ENCODE peak calls at places on chromosomes 6 and 20, in eight cellular contexts. One of them, this sample, is unnamed.

GRCh38 chr6:51301969-51302368 is 483.3 kb downstream of the TFAP2B start:
- DNase-seq in PC-9: no peak
- DNase-seq in naive thymus-derived CD4-positive, alpha-beta T cell: no peak
- DNase-seq in ovary: no peak
- DNase-seq in testis: no peak
- DNase-seq in heart right ventricle: no peak
- DNase-seq in OCI-LY7: no peak
- DNase-seq in Peyer's patch: no peak
- DNase-seq in this sample: no peak

GRCh38 chr6:153780011-153780410 is 259.0 kb upstream of the OPRM1 start:
- DNase-seq in Peyer's patch: no peak
- DNase-seq in testis: no peak
- DNase-seq in PC-9: no peak
- DNase-seq in naive thymus-derived CD4-positive, alpha-beta T cell: no peak
- DNase-seq in ovary: no peak
- DNase-seq in OCI-LY7: no peak
- DNase-seq in heart right ventricle: no peak
- DNase-seq in this sample: no peak

GRCh38 chr6:165663283-165663735 is 268 bp upstream of the PDE10A start:
- DNase-seq in OCI-LY7: no peak
- DNase-seq in PC-9: no peak
- DNase-seq in naive thymus-derived CD4-positive, alpha-beta T cell: no peak
- DNase-seq in Peyer's patch: no peak
- DNase-seq in heart right ventricle: peak
- DNase-seq in testis: no peak
- DNase-seq in ovary: peak
- DNase-seq in this sample: no peak

GRCh38 chr20:23153696-23154341 is 67.7 kb upstream of the CD93 start:
- DNase-seq in testis: no peak
- DNase-seq in PC-9: no peak
- DNase-seq in OCI-LY7: no peak
- DNase-seq in Peyer's patch: peak
- DNase-seq in naive thymus-derived CD4-positive, alpha-beta T cell: no peak
- DNase-seq in heart right ventricle: no peak
- DNase-seq in ovary: no peak
- DNase-seq in this sample: peak

GRCh38 chr6:6981923-6982322 is 125.8 kb upstream of the RREB1 start:
- DNase-seq in Peyer's patch: peak
- DNase-seq in PC-9: peak
- DNase-seq in testis: no peak
- DNase-seq in heart right ventricle: no peak
- DNase-seq in ovary: no peak
- DNase-seq in OCI-LY7: no peak
- DNase-seq in naive thymus-derived CD4-positive, alpha-beta T cell: no peak
- DNase-seq in this sample: no peak

GRCh38 chr6:9896806-9897205 is 518.1 kb downstream of the TFAP2A start:
- DNase-seq in OCI-LY7: no peak
- DNase-seq in naive thymus-derived CD4-positive, alpha-beta T cell: no peak
- DNase-seq in heart right ventricle: no peak
- DNase-seq in testis: no peak
- DNase-seq in ovary: no peak
- DNase-seq in PC-9: no peak
- DNase-seq in Peyer's patch: no peak
- DNase-seq in this sample: no peak

GRCh38 chr20:35344354-35344837 is 52.2 kb upstream of the FAM83C start:
- DNase-seq in heart right ventricle: peak
- DNase-seq in OCI-LY7: no peak
- DNase-seq in Peyer's patch: peak
- DNase-seq in PC-9: peak
- DNase-seq in naive thymus-derived CD4-positive, alpha-beta T cell: no peak
- DNase-seq in testis: no peak
- DNase-seq in ovary: peak
- DNase-seq in this sample: peak

GRCh38 chr6:139996253-139996834 is 621.9 kb upstream of the CITED2 start:
- DNase-seq in Peyer's patch: no peak
- DNase-seq in PC-9: no peak
- DNase-seq in ovary: no peak
- DNase-seq in heart right ventricle: no peak
- DNase-seq in testis: no peak
- DNase-seq in OCI-LY7: peak
- DNase-seq in naive thymus-derived CD4-positive, alpha-beta T cell: no peak
- DNase-seq in this sample: no peak

GRCh38 chr6:33112148-33112547 is 36.4 kb downstream of the HLA-DPB1 start:
- DNase-seq in naive thymus-derived CD4-positive, alpha-beta T cell: peak
- DNase-seq in Peyer's patch: peak
- DNase-seq in OCI-LY7: peak
- DNase-seq in ovary: no peak
- DNase-seq in testis: peak
- DNase-seq in heart right ventricle: no peak
- DNase-seq in PC-9: no peak
- DNase-seq in this sample: no peak

GRCh38 chr6:109073344-109074235 is 21.1 kb downstream of the SESN1 start:
- DNase-seq in OCI-LY7: peak
- DNase-seq in heart right ventricle: no peak
- DNase-seq in ovary: peak
- DNase-seq in Peyer's patch: peak
- DNase-seq in PC-9: peak
- DNase-seq in naive thymus-derived CD4-positive, alpha-beta T cell: peak
- DNase-seq in testis: peak
- DNase-seq in this sample: no peak

GRCh38 chr6:75084872-75085381 is 120.9 kb downstream of the COL12A1 start:
- DNase-seq in heart right ventricle: peak
- DNase-seq in naive thymus-derived CD4-positive, alpha-beta T cell: no peak
- DNase-seq in PC-9: peak
- DNase-seq in OCI-LY7: no peak
- DNase-seq in testis: peak
- DNase-seq in ovary: peak
- DNase-seq in Peyer's patch: peak
- DNase-seq in this sample: peak

GRCh38 chr20:24227600-24227999 is 239.0 kb upstream of the GGTLC1 start:
- DNase-seq in ovary: no peak
- DNase-seq in testis: no peak
- DNase-seq in PC-9: no peak
- DNase-seq in OCI-LY7: no peak
- DNase-seq in naive thymus-derived CD4-positive, alpha-beta T cell: no peak
- DNase-seq in heart right ventricle: no peak
- DNase-seq in Peyer's patch: no peak
- DNase-seq in this sample: no peak

GRCh38 chr6:34129753-34130152 is 16.1 kb downstream of the GRM4 start:
- DNase-seq in heart right ventricle: no peak
- DNase-seq in naive thymus-derived CD4-positive, alpha-beta T cell: no peak
- DNase-seq in testis: no peak
- DNase-seq in OCI-LY7: no peak
- DNase-seq in Peyer's patch: no peak
- DNase-seq in ovary: no peak
- DNase-seq in PC-9: no peak
- DNase-seq in this sample: no peak

GRCh38 chr6:122871079-122871478 is 82.0 kb downstream of the SMPDL3A start:
- DNase-seq in ovary: no peak
- DNase-seq in testis: no peak
- DNase-seq in PC-9: no peak
- DNase-seq in Peyer's patch: no peak
- DNase-seq in OCI-LY7: no peak
- DNase-seq in heart right ventricle: no peak
- DNase-seq in naive thymus-derived CD4-positive, alpha-beta T cell: no peak
- DNase-seq in this sample: no peak

GRCh38 chr20:38833857-38834164 is 28.3 kb downstream of the PPP1R16B start:
- DNase-seq in heart right ventricle: no peak
- DNase-seq in OCI-LY7: peak
- DNase-seq in Peyer's patch: no peak
- DNase-seq in testis: no peak
- DNase-seq in PC-9: no peak
- DNase-seq in ovary: no peak
- DNase-seq in naive thymus-derived CD4-positive, alpha-beta T cell: peak
- DNase-seq in this sample: no peak

GRCh38 chr6:62670490-62671223 is 384.6 kb upstream of the KHDRBS2 start:
- DNase-seq in naive thymus-derived CD4-positive, alpha-beta T cell: no peak
- DNase-seq in OCI-LY7: no peak
- DNase-seq in ovary: no peak
- DNase-seq in heart right ventricle: no peak
- DNase-seq in PC-9: no peak
- DNase-seq in testis: no peak
- DNase-seq in Peyer's patch: no peak
- DNase-seq in this sample: no peak

GRCh38 chr6:32472781-32473377 is 33.2 kb downstream of the HLA-DRA start:
- DNase-seq in testis: no peak
- DNase-seq in naive thymus-derived CD4-positive, alpha-beta T cell: no peak
- DNase-seq in PC-9: no peak
- DNase-seq in Peyer's patch: no peak
- DNase-seq in heart right ventricle: no peak
- DNase-seq in OCI-LY7: no peak
- DNase-seq in ovary: no peak
- DNase-seq in this sample: no peak

GRCh38 chr20:16064991-16065707 is 508.1 kb downstream of the KIF16B start:
- DNase-seq in ovary: no peak
- DNase-seq in OCI-LY7: no peak
- DNase-seq in naive thymus-derived CD4-positive, alpha-beta T cell: no peak
- DNase-seq in heart right ventricle: no peak
- DNase-seq in Peyer's patch: no peak
- DNase-seq in PC-9: no peak
- DNase-seq in testis: peak
- DNase-seq in this sample: no peak

GRCh38 chr20:46963758-46964181 is 69.1 kb downstream of the EYA2 start:
- DNase-seq in naive thymus-derived CD4-positive, alpha-beta T cell: no peak
- DNase-seq in testis: no peak
- DNase-seq in PC-9: no peak
- DNase-seq in ovary: no peak
- DNase-seq in OCI-LY7: peak
- DNase-seq in heart right ventricle: no peak
- DNase-seq in Peyer's patch: no peak
- DNase-seq in this sample: no peak

GRCh38 chr6:90087103-90087833 is 193.0 kb downstream of the GJA10 start:
- DNase-seq in naive thymus-derived CD4-positive, alpha-beta T cell: no peak
- DNase-seq in ovary: no peak
- DNase-seq in OCI-LY7: no peak
- DNase-seq in PC-9: no peak
- DNase-seq in testis: no peak
- DNase-seq in heart right ventricle: no peak
- DNase-seq in Peyer's patch: no peak
- DNase-seq in this sample: no peak

GRCh38 chr20:61414455-61414991 is 162.5 kb downstream of the CDH4 start:
- DNase-seq in PC-9: no peak
- DNase-seq in OCI-LY7: no peak
- DNase-seq in Peyer's patch: no peak
- DNase-seq in heart right ventricle: no peak
- DNase-seq in testis: no peak
- DNase-seq in naive thymus-derived CD4-positive, alpha-beta T cell: no peak
- DNase-seq in ovary: no peak
- DNase-seq in this sample: no peak

GRCh38 chr20:59438201-59438600 is 137.8 kb downstream of the EDN3 start:
- DNase-seq in testis: no peak
- DNase-seq in PC-9: no peak
- DNase-seq in heart right ventricle: no peak
- DNase-seq in Peyer's patch: no peak
- DNase-seq in OCI-LY7: no peak
- DNase-seq in naive thymus-derived CD4-positive, alpha-beta T cell: no peak
- DNase-seq in ovary: no peak
- DNase-seq in this sample: no peak
- H3K27ac ChIP-seq in testis: no peak
- H3K27ac ChIP-seq in PC-9: no peak
- H3K27ac ChIP-seq in heart right ventricle: no peak
- H3K27ac ChIP-seq in Peyer's patch: no peak
- H3K27ac ChIP-seq in OCI-LY7: no peak
- H3K27ac ChIP-seq in naive thymus-derived CD4-positive, alpha-beta T cell: no peak
- H3K27ac ChIP-seq in ovary: no peak
- H3K27ac ChIP-seq in this sample: no peak

DNA sequence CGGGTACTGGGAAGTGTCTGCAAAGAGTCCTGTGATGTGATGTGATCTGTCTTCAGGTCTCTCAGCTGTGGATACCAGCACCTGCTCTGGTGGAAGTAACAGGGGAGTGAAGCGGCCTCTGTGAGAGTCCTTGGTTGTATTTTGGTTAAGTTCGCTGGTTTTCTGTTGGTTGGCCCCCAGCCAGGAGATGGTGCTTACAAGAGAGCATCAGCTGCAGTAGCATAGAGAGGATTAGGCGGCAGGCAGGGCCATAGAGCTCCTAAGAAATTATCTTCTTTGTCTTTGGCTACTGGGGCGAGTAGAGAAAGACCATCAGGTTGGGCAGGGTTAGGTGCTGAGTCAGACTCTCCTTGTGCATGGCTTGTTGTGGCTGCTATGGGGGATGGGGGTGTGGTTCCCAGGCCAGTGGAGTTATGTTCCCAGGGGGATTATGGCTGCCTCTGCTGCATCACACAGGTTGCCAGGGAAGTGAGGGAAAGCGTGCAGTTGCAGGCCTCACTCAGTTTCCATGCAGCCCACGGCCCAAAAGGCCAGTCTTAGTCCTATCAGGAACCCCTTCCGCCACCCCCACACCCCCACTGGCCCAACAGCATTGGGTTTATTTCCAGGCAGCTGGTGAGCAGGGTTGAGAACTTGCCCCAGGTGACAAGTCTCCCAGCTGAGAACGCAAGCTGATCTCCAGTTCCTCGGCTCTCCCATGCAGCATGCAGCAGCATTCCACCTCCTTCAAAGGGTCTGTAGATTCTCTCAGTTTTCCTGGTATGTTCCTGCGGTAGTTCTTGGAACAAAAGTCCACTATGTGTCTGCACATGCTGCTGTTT is 243.7 kb downstream of the UTRN start:
- DNase-seq in naive thymus-derived CD4-positive, alpha-beta T cell: no peak
- DNase-seq in OCI-LY7: no peak
- DNase-seq in heart right ventricle: no peak
- DNase-seq in ovary: no peak
- DNase-seq in PC-9: peak
- DNase-seq in testis: no peak
- DNase-seq in Peyer's patch: no peak
- DNase-seq in this sample: no peak
- H3K27ac ChIP-seq in naive thymus-derived CD4-positive, alpha-beta T cell: no peak
- H3K27ac ChIP-seq in OCI-LY7: no peak
- H3K27ac ChIP-seq in heart right ventricle: no peak
- H3K27ac ChIP-seq in ovary: no peak
- H3K27ac ChIP-seq in PC-9: no peak
- H3K27ac ChIP-seq in testis: no peak
- H3K27ac ChIP-seq in Peyer's patch: no peak
- H3K27ac ChIP-seq in this sample: no peak

GRCh38 chr6:105326838-105327745 is 75.8 kb downstream of the PREP start:
- DNase-seq in naive thymus-derived CD4-positive, alpha-beta T cell: no peak
- DNase-seq in OCI-LY7: no peak
- DNase-seq in PC-9: peak
- DNase-seq in Peyer's patch: no peak
- DNase-seq in testis: no peak
- DNase-seq in ovary: no peak
- DNase-seq in heart right ventricle: no peak
- DNase-seq in this sample: no peak
- H3K27ac ChIP-seq in naive thymus-derived CD4-positive, alpha-beta T cell: no peak
- H3K27ac ChIP-seq in OCI-LY7: no peak
- H3K27ac ChIP-seq in PC-9: peak
- H3K27ac ChIP-seq in Peyer's patch: no peak
- H3K27ac ChIP-seq in testis: no peak
- H3K27ac ChIP-seq in ovary: no peak
- H3K27ac ChIP-seq in heart right ventricle: no peak
- H3K27ac ChIP-seq in this sample: no peak

DNA sequence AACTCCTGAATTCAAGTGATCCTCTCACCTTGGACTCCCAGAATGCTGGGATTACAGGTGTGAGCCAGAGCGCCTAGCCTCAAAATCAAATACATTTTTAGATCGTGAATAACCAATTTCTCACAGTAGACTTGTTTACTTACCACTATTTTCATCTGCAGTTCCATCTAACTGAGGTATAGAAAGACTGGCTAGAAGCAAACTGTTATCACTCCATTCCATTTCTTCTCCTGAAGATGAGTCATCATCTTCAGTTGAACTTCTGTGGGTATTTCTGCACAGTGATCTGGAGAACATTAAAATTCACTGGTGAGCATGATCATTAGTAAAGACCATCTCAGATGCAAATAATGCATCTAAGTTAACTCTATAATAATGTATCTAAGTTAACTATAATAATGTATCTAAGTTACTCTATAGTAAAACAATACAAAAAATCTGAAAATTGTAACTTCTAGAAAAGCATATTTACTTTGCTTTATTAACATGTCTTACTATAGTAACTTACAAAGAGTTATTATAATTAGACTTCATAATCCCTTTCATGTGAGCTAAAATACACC is 105.4 kb downstream of the REV3L start:
- DNase-seq in PC-9: no peak
- DNase-seq in testis: no peak
- DNase-seq in naive thymus-derived CD4-positive, alpha-beta T cell: no peak
- DNase-seq in OCI-LY7: no peak
- DNase-seq in heart right ventricle: no peak
- DNase-seq in ovary: no peak
- DNase-seq in Peyer's patch: no peak
- DNase-seq in this sample: no peak
- H3K27ac ChIP-seq in PC-9: no peak
- H3K27ac ChIP-seq in testis: no peak
- H3K27ac ChIP-seq in naive thymus-derived CD4-positive, alpha-beta T cell: no peak
- H3K27ac ChIP-seq in OCI-LY7: no peak
- H3K27ac ChIP-seq in heart right ventricle: no peak
- H3K27ac ChIP-seq in ovary: no peak
- H3K27ac ChIP-seq in Peyer's patch: no peak
- H3K27ac ChIP-seq in this sample: no peak

This sample was measured in lower lobe of right lung.